ENCODE peak calls at places on chromosomes 12 and 14, in eight cellular contexts. One of them, this sample, is unnamed.

GRCh38 chr12:118981285-118982201 is at the start of gene SRRM4:
- DNase-seq in fibroblast of lung: no peak
- DNase-seq in coronary artery: no peak
- DNase-seq in AG04450: no peak
- DNase-seq in epithelial cell of proximal tubule: no peak
- DNase-seq in choroid plexus epithelial cell: no peak
- DNase-seq in pancreas: peak; percentile 64
- DNase-seq in gastrocnemius medialis: no peak
- DNase-seq in this sample: no peak

GRCh38 chr12:40154381-40154780 is 48.5 kb upstream of the SLC2A13 start:
- DNase-seq in fibroblast of lung: no peak
- DNase-seq in coronary artery: no peak
- DNase-seq in AG04450: no peak
- DNase-seq in epithelial cell of proximal tubule: no peak
- DNase-seq in choroid plexus epithelial cell: no peak
- DNase-seq in pancreas: no peak
- DNase-seq in gastrocnemius medialis: no peak
- DNase-seq in this sample: no peak

GRCh38 chr12:92000587-92000986 is 145.1 kb downstream of the BTG1 start:
- DNase-seq in fibroblast of lung: no peak
- DNase-seq in coronary artery: no peak
- DNase-seq in AG04450: no peak
- DNase-seq in epithelial cell of proximal tubule: no peak
- DNase-seq in choroid plexus epithelial cell: no peak
- DNase-seq in pancreas: no peak
- DNase-seq in gastrocnemius medialis: no peak
- DNase-seq in this sample: no peak

GRCh38 chr12:7113389-7113871 is 4.4 kb upstream of the C1RL start:
- DNase-seq in fibroblast of lung: peak; percentile 63
- DNase-seq in coronary artery: no peak
- DNase-seq in AG04450: no peak
- DNase-seq in epithelial cell of proximal tubule: no peak
- DNase-seq in choroid plexus epithelial cell: peak; percentile 64
- DNase-seq in pancreas: no peak
- DNase-seq in gastrocnemius medialis: no peak
- DNase-seq in this sample: no peak

GRCh38 chr12:113077057-113077858 is 20.7 kb downstream of the DTX1 start:
- DNase-seq in fibroblast of lung: no peak
- DNase-seq in coronary artery: no peak
- DNase-seq in AG04450: no peak
- DNase-seq in epithelial cell of proximal tubule: no peak
- DNase-seq in choroid plexus epithelial cell: no peak
- DNase-seq in pancreas: peak; percentile 60
- DNase-seq in gastrocnemius medialis: no peak
- DNase-seq in this sample: no peak

GRCh38 chr14:72142328-72142727 is 210.1 kb downstream of the RGS6 start:
- DNase-seq in fibroblast of lung: no peak
- DNase-seq in coronary artery: no peak
- DNase-seq in AG04450: no peak
- DNase-seq in epithelial cell of proximal tubule: no peak
- DNase-seq in choroid plexus epithelial cell: no peak
- DNase-seq in pancreas: no peak
- DNase-seq in gastrocnemius medialis: no peak
- DNase-seq in this sample: no peak

GRCh38 chr12:112716099-112717093 is 75.2 kb upstream of the RPH3A start:
- DNase-seq in fibroblast of lung: no peak
- DNase-seq in coronary artery: no peak
- DNase-seq in AG04450: no peak
- DNase-seq in epithelial cell of proximal tubule: no peak
- DNase-seq in choroid plexus epithelial cell: peak; percentile 29
- DNase-seq in pancreas: no peak
- DNase-seq in gastrocnemius medialis: no peak
- DNase-seq in this sample: no peak

GRCh38 chr12:113649256-113649830 is 177.7 kb upstream of the LHX5 start:
- DNase-seq in fibroblast of lung: no peak
- DNase-seq in coronary artery: no peak
- DNase-seq in AG04450: no peak
- DNase-seq in epithelial cell of proximal tubule: no peak
- DNase-seq in choroid plexus epithelial cell: no peak
- DNase-seq in pancreas: no peak
- DNase-seq in gastrocnemius medialis: no peak
- DNase-seq in this sample: no peak

GRCh38 chr14:106185837-106186233 is 659.5 kb downstream of the TMEM121 start:
- DNase-seq in fibroblast of lung: no peak
- DNase-seq in coronary artery: no peak
- DNase-seq in AG04450: no peak
- DNase-seq in epithelial cell of proximal tubule: no peak
- DNase-seq in choroid plexus epithelial cell: no peak
- DNase-seq in pancreas: no peak
- DNase-seq in gastrocnemius medialis: no peak
- DNase-seq in this sample: no peak

GRCh38 chr12:110750784-110751461 is 8.2 kb upstream of the PPP1CC start:
- DNase-seq in fibroblast of lung: peak; percentile 46
- DNase-seq in coronary artery: no peak
- DNase-seq in AG04450: no peak
- DNase-seq in epithelial cell of proximal tubule: no peak
- DNase-seq in choroid plexus epithelial cell: no peak
- DNase-seq in pancreas: no peak
- DNase-seq in gastrocnemius medialis: peak; percentile 47
- DNase-seq in this sample: peak; percentile 24

GRCh38 chr12:34288963-34289345 is 266.7 kb downstream of the ALG10 start:
- DNase-seq in fibroblast of lung: no peak
- DNase-seq in coronary artery: peak; percentile 45
- DNase-seq in AG04450: no peak
- DNase-seq in epithelial cell of proximal tubule: no peak
- DNase-seq in choroid plexus epithelial cell: no peak
- DNase-seq in pancreas: no peak
- DNase-seq in gastrocnemius medialis: no peak
- DNase-seq in this sample: no peak

GRCh38 chr12:24113701-24114100 is 164.2 kb upstream of the SOX5 start:
- DNase-seq in fibroblast of lung: no peak
- DNase-seq in coronary artery: no peak
- DNase-seq in AG04450: no peak
- DNase-seq in epithelial cell of proximal tubule: no peak
- DNase-seq in choroid plexus epithelial cell: peak; percentile 40
- DNase-seq in pancreas: no peak
- DNase-seq in gastrocnemius medialis: no peak
- DNase-seq in this sample: no peak

GRCh38 chr12:130826151-130826801 is 12.8 kb downstream of the STX2 start:
- DNase-seq in fibroblast of lung: peak; percentile 60
- DNase-seq in coronary artery: peak; percentile 66
- DNase-seq in AG04450: peak; percentile 21
- DNase-seq in epithelial cell of proximal tubule: no peak
- DNase-seq in choroid plexus epithelial cell: peak; percentile 78
- DNase-seq in pancreas: no peak
- DNase-seq in gastrocnemius medialis: no peak
- DNase-seq in this sample: no peak

GRCh38 chr12:1217191-1217949 is 226.3 kb downstream of the ERC1 start:
- DNase-seq in fibroblast of lung: peak; percentile 82
- DNase-seq in coronary artery: no peak
- DNase-seq in AG04450: no peak
- DNase-seq in epithelial cell of proximal tubule: no peak
- DNase-seq in choroid plexus epithelial cell: peak; percentile 60
- DNase-seq in pancreas: no peak
- DNase-seq in gastrocnemius medialis: no peak
- DNase-seq in this sample: peak; percentile 9

GRCh38 chr14:79516009-79516408 is 695.3 kb downstream of the DIO2 start:
- DNase-seq in fibroblast of lung: no peak
- DNase-seq in coronary artery: no peak
- DNase-seq in AG04450: no peak
- DNase-seq in epithelial cell of proximal tubule: no peak
- DNase-seq in choroid plexus epithelial cell: no peak
- DNase-seq in pancreas: no peak
- DNase-seq in gastrocnemius medialis: no peak
- DNase-seq in this sample: no peak

GRCh38 chr14:62439210-62439609 is 606.0 kb downstream of the KCNH5 start:
- DNase-seq in fibroblast of lung: no peak
- DNase-seq in coronary artery: no peak
- DNase-seq in AG04450: no peak
- DNase-seq in epithelial cell of proximal tubule: no peak
- DNase-seq in choroid plexus epithelial cell: no peak
- DNase-seq in pancreas: no peak
- DNase-seq in gastrocnemius medialis: no peak
- DNase-seq in this sample: no peak

DNA sequence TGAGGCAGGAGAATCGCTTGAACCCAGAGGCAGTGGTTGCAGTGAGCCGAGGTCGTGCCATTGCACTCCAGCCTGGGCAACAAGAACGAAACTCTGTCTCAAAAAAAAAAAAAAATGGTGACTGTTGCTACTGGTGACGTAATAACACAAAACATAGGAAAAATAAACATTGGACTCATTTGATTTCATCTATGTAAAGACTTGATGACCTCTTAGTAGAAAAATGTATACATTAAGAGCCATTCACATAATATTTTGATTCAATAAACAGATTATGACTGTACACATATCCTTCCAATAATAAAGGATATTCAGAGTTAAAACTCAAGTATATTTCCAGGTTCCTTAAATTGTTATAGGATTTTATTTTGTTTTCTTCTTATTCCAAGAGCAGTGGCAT is 65.7 kb upstream of the AEBP2 start:
- DNase-seq in fibroblast of lung: peak; percentile 68
- DNase-seq in coronary artery: no peak
- DNase-seq in AG04450: no peak
- DNase-seq in epithelial cell of proximal tubule: no peak
- DNase-seq in choroid plexus epithelial cell: no peak
- DNase-seq in pancreas: no peak
- DNase-seq in gastrocnemius medialis: no peak
- DNase-seq in this sample: no peak
- H3K4me3 ChIP-seq in fibroblast of lung: no peak overlapping the region
- H3K4me3 ChIP-seq in coronary artery: no peak overlapping the region
- H3K4me3 ChIP-seq in AG04450: no peak overlapping the region
- H3K4me3 ChIP-seq in epithelial cell of proximal tubule: no peak overlapping the region
- H3K4me3 ChIP-seq in choroid plexus epithelial cell: no peak overlapping the region
- H3K4me3 ChIP-seq in pancreas: no peak overlapping the region
- H3K4me3 ChIP-seq in gastrocnemius medialis: no peak overlapping the region
- H3K4me3 ChIP-seq in this sample: no peak overlapping the region

DNA sequence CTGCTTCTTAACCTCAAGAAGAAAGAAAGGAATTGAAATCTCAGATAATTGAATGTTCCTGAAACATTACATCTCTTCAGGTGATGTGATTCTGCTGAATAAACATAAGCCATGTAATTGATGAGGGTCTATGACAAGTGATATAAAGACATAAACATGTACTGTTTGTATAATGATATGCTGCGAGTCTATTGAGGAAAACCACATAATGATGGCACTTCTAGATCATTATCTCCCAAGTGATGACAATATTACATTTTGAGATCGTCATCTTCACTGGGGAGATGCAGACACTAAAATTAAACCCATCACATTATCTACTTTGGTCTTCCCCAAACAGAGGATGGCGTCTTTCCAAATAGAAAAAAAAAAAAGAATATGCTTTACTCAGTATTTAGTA is 457 bp upstream of the PTPRB start:
- DNase-seq in fibroblast of lung: no peak
- DNase-seq in coronary artery: no peak
- DNase-seq in AG04450: no peak
- DNase-seq in epithelial cell of proximal tubule: no peak
- DNase-seq in choroid plexus epithelial cell: no peak
- DNase-seq in pancreas: no peak
- DNase-seq in gastrocnemius medialis: no peak
- DNase-seq in this sample: no peak
- H3K4me3 ChIP-seq in fibroblast of lung: no peak overlapping the region
- H3K4me3 ChIP-seq in coronary artery: no peak overlapping the region
- H3K4me3 ChIP-seq in AG04450: no peak overlapping the region
- H3K4me3 ChIP-seq in epithelial cell of proximal tubule: no peak overlapping the region
- H3K4me3 ChIP-seq in choroid plexus epithelial cell: no peak overlapping the region
- H3K4me3 ChIP-seq in pancreas: no peak overlapping the region
- H3K4me3 ChIP-seq in gastrocnemius medialis: no peak overlapping the region
- H3K4me3 ChIP-seq in this sample: no peak overlapping the region

DNA sequence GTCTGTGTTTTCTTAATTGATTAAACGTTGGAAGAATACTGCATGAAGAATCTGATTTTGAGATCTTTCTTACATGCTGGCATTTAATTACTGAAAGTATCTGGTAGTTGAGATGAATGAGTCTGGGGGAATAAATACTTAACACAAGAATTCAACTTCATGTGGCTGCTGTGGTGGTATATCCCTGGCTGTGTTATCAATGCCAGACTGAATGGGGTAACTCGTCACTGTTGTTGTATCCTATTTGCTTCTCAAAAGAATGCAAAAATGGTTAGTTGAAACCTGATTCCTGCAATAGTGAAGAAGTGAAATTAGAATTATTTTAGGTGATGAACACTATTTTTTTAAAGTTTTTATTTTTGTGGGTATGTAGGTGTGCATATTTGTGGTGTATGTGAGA is 72.5 kb downstream of the HMGA2 start:
- DNase-seq in fibroblast of lung: no peak
- DNase-seq in coronary artery: no peak
- DNase-seq in AG04450: no peak
- DNase-seq in epithelial cell of proximal tubule: no peak
- DNase-seq in choroid plexus epithelial cell: no peak
- DNase-seq in pancreas: no peak
- DNase-seq in gastrocnemius medialis: no peak
- DNase-seq in this sample: no peak
- H3K4me3 ChIP-seq in fibroblast of lung: no peak overlapping the region
- H3K4me3 ChIP-seq in coronary artery: no peak overlapping the region
- H3K4me3 ChIP-seq in AG04450: no peak overlapping the region
- H3K4me3 ChIP-seq in epithelial cell of proximal tubule: no peak overlapping the region
- H3K4me3 ChIP-seq in choroid plexus epithelial cell: no peak overlapping the region
- H3K4me3 ChIP-seq in pancreas: no peak overlapping the region
- H3K4me3 ChIP-seq in gastrocnemius medialis: no peak overlapping the region
- H3K4me3 ChIP-seq in this sample: no peak overlapping the region

DNA sequence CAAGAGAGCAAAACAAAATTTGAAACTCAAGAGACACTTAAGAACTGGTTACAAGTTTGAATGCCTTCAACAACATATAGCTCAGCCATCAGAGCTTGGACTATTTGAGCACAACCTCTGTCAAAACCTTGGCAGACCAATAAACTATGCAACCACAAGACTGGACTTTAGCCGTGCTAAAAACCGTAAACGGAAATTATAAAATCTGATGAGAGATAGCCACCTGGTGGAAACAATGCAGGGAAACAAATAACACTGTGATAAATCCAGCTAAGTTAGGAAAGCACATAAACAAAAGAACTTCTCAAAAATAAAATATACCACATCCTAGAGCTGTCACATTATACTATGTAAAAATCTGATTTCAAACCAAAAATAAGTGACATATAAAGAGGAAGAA is 1074.2 kb upstream of the NOVA1 start:
- DNase-seq in fibroblast of lung: peak; percentile 9
- DNase-seq in coronary artery: no peak
- DNase-seq in AG04450: no peak
- DNase-seq in epithelial cell of proximal tubule: no peak
- DNase-seq in choroid plexus epithelial cell: no peak
- DNase-seq in pancreas: no peak
- DNase-seq in gastrocnemius medialis: no peak
- DNase-seq in this sample: no peak
- H3K4me3 ChIP-seq in fibroblast of lung: no peak overlapping the region
- H3K4me3 ChIP-seq in coronary artery: no peak overlapping the region
- H3K4me3 ChIP-seq in AG04450: no peak overlapping the region
- H3K4me3 ChIP-seq in epithelial cell of proximal tubule: no peak overlapping the region
- H3K4me3 ChIP-seq in choroid plexus epithelial cell: no peak overlapping the region
- H3K4me3 ChIP-seq in pancreas: no peak overlapping the region
- H3K4me3 ChIP-seq in gastrocnemius medialis: no peak overlapping the region
- H3K4me3 ChIP-seq in this sample: no peak overlapping the region

GRCh38 chr12:22060261-22060660 is 14.2 kb downstream of the CMAS start:
- DNase-seq in fibroblast of lung: no peak
- DNase-seq in coronary artery: no peak
- DNase-seq in AG04450: no peak
- DNase-seq in epithelial cell of proximal tubule: no peak
- DNase-seq in choroid plexus epithelial cell: no peak
- DNase-seq in pancreas: no peak
- DNase-seq in gastrocnemius medialis: no peak
- DNase-seq in this sample: no peak
- H3K4me3 ChIP-seq in fibroblast of lung: no peak overlapping the region
- H3K4me3 ChIP-seq in coronary artery: no peak overlapping the region
- H3K4me3 ChIP-seq in AG04450: no peak overlapping the region
- H3K4me3 ChIP-seq in epithelial cell of proximal tubule: no peak overlapping the region
- H3K4me3 ChIP-seq in choroid plexus epithelial cell: no peak overlapping the region
- H3K4me3 ChIP-seq in pancreas: no peak overlapping the region
- H3K4me3 ChIP-seq in gastrocnemius medialis: no peak overlapping the region
- H3K4me3 ChIP-seq in this sample: no peak overlapping the region

This sample was measured in HFF-Myc.